ENCODE peak calls at places on chromosome 1, in four cellular contexts. N is mesenchymal stem cell, Q is H9, E is H1. L is an unnamed sample.

GRCh38 chr1:159751022-159751421 is 29.7 kb upstream of the DUSP23 start:
- DNase-seq in Q (no peak), E (no peak), N (no peak), L (no peak)

GRCh38 chr1:167328762-167329483 is 108.2 kb downstream of the POU2F1 start:
- DNase-seq in N (no peak), Q (peak), E (no peak), L (no peak)

GRCh38 chr1:9721606-9722377 is 70.3 kb downstream of the PIK3CD start:
- DNase-seq in E (peak), Q (peak), N (peak), L (peak)

GRCh38 chr1:27418326-27418761 is 25.9 kb downstream of the GPR3 start:
- DNase-seq in E (no peak), N (peak), Q (no peak), L (peak)

GRCh38 chr1:216181590-216181989 is 241.7 kb downstream of the USH2A start:
- DNase-seq in Q (no peak), N (no peak), E (no peak), L (no peak)

GRCh38 chr1:169890761-169891538 is 2.7 kb downstream of the SCYL3 start:
- DNase-seq in N (peak), Q (no peak), E (no peak), L (peak)

GRCh38 chr1:182206628-182207239 is 145.2 kb upstream of the ZNF648 start:
- DNase-seq in Q (no peak), E (no peak), N (no peak), L (no peak)

GRCh38 chr1:205313681-205314308 is 7.8 kb downstream of the NUAK2 start:
- DNase-seq in N (peak), Q (peak), E (peak), L (no peak)

GRCh38 chr1:174995916-174996315 is 3.8 kb upstream of the CACYBP start:
- DNase-seq in Q (no peak), N (peak), E (no peak), L (no peak)

GRCh38 chr1:156706647-156707008 is 1.2 kb upstream of the CRABP2 start:
- DNase-seq in Q (peak), N (peak), E (no peak), L (peak)
- H3K27ac ChIP-seq in Q (no peak), N (no peak), E (peak), L (peak)

DNA sequence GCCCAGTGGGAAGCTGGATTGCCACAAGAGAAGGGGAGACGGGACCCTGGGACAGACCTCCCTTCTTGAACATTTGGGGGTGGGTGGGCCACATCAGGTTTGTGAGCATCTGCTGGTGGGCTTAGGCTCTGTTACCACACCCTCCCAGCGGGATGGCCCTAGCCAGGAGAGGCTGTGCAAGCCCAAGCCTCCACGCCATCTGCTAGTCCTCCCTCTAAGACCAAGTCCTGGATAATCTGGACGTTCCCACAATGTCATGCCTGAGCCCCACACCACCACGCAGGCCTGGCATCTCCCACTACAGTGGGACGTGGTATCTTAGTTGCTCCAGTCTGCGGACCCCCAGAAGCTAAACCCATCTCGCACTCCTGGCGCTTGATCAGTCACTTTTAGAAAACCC is 3.7 kb upstream of the IBA57 start:
- DNase-seq in Q (no peak), E (no peak), N (no peak), L (no peak)
- H3K18ac ChIP-seq in Q (no peak), E (no peak), N (no peak), L (no peak)

GRCh38 chr1:192763756-192764155 is 45.1 kb upstream of the RGS2 start:
- DNase-seq in E (no peak), N (peak), Q (no peak), L (peak)
- H3K4me2 ChIP-seq in E (no peak), N (no peak), Q (no peak), L (no peak)

GRCh38 chr1:2417833-2418225 is 5.5 kb upstream of the PEX10 start:
- DNase-seq in Q (no peak), N (no peak), E (no peak), L (no peak)
- H3K27ac ChIP-seq in Q (no peak), N (no peak), E (no peak), L (no peak)